ENCODE peak calls at places on chromosomes 12 and 14, in eight cellular contexts. T is midbrain, Y is fibroblast of lung, H is AG08396, B is GM20000, M is GM12865, X is NCI-H345, A is Right ventricle myocardium superior. S is an unnamed sample.

GRCh38 chr12:29073631-29074239 is 75.3 kb upstream of the FAR2 start:
- DNase-seq in X (peak), Y (peak), T (peak), B (peak), H (peak), A (no peak), M (peak), S (peak)

GRCh38 chr12:113091506-113091905 is 35.0 kb downstream of the DTX1 start:
- DNase-seq in Y (no peak), X (no peak), M (no peak), A (no peak), T (no peak), H (no peak), B (no peak), S (no peak)

GRCh38 chr12:110775997-110776396 is 33.3 kb upstream of the PPP1CC start:
- DNase-seq in M (peak), Y (no peak), B (no peak), T (no peak), H (no peak), A (no peak), X (no peak), S (no peak)

GRCh38 chr12:122834921-122835692 is at the start of gene HIP1R:
- DNase-seq in B (peak), X (peak), H (peak), T (peak), Y (no peak), A (peak), M (peak), S (peak)

GRCh38 chr12:109881752-109882151 is 1.4 kb upstream of the GLTP start:
- DNase-seq in M (no peak), T (no peak), H (no peak), B (no peak), X (no peak), Y (no peak), A (no peak), S (no peak)

GRCh38 chr12:121282072-121282742 is 14.3 kb downstream of the CAMKK2 start:
- DNase-seq in T (no peak), M (no peak), B (no peak), H (no peak), A (peak), X (no peak), Y (no peak), S (no peak)

GRCh38 chr14:103140316-103141109 is 17.3 kb downstream of the TNFAIP2 start:
- DNase-seq in B (peak), Y (no peak), T (no peak), H (no peak), X (peak), M (peak), A (no peak), S (no peak)

GRCh38 chr12:62903151-62903550 is 31.8 kb downstream of the PPM1H start:
- DNase-seq in Y (no peak), B (no peak), H (no peak), A (no peak), X (no peak), M (no peak), T (no peak), S (no peak)

GRCh38 chr12:132140918-132141841 is 2.9 kb downstream of the DDX51 start:
- DNase-seq in M (no peak), T (no peak), H (no peak), B (no peak), A (no peak), X (no peak), Y (no peak), S (no peak)

GRCh38 chr12:47705239-47705570 is 625 bp downstream of the RPAP3 start:
- DNase-seq in B (no peak), M (no peak), H (no peak), T (no peak), A (no peak), Y (no peak), X (no peak), S (no peak)

GRCh38 chr14:46885566-46885965 is 234.0 kb upstream of the RPL10L start:
- DNase-seq in X (no peak), B (no peak), Y (no peak), T (no peak), H (no peak), M (no peak), A (no peak), S (no peak)

GRCh38 chr14:74507085-74507484 is 13.5 kb downstream of the ISCA2 start:
- DNase-seq in H (no peak), T (no peak), M (no peak), B (no peak), Y (no peak), X (no peak), A (no peak), S (no peak)

S was measured in NCI-H526 treated with DMSO at 0.1 percent for 48 hours.